ENCODE peak calls at places on chromosomes 1 and 21, in seven cellular contexts. R is GM23338; H is GM03348; O is HTR-8/SVneo; T is caudate nucleus; Q is activated naive CD4-positive, alpha-beta T cell treated with Interleukin-2 at 50 U/mL for 16 hours; X is upper lobe of right lung. Y is an unnamed sample.

GRCh38 chr1:30598571-30599114 is 124.7 kb downstream of the MATN1 start:
- DNase-seq in X (no peak), O (no peak), T (no peak), R (no peak), Q (no peak), H (no peak), Y (no peak)

GRCh38 chr1:39485046-39485803 is 6.2 kb upstream of the BMP8A start:
- DNase-seq in Q (no peak), R (no peak), O (no peak), X (no peak), H (no peak), T (no peak), Y (no peak)

GRCh38 chr1:218328769-218329168 is 16.4 kb upstream of the TGFB2 start:
- DNase-seq in H (no peak), X (no peak), T (no peak), O (no peak), R (no peak), Q (no peak), Y (no peak)

GRCh38 chr1:196193891-196194559 is 414.2 kb downstream of the KCNT2 start:
- DNase-seq in O (no peak), X (no peak), T (no peak), H (no peak), Q (no peak), R (no peak), Y (no peak)

GRCh38 chr1:228867951-228868730 is 132.9 kb downstream of the RHOU start:
- DNase-seq in T (no peak), Q (no peak), R (no peak), O (no peak), H (no peak), X (no peak), Y (peak; percentile 64)

GRCh38 chr1:113946668-113947387 is 17.7 kb downstream of the HIPK1 start:
- DNase-seq in O (no peak), T (no peak), X (no peak), R (no peak), H (no peak), Q (no peak), Y (no peak)

GRCh38 chr1:178143730-178144343 is 49.9 kb downstream of the RASAL2 start:
- DNase-seq in Q (no peak), H (no peak), T (no peak), O (no peak), R (no peak), X (no peak), Y (no peak)

GRCh38 chr1:182173791-182174190 is 112.3 kb upstream of the ZNF648 start:
- DNase-seq in Q (no peak), O (no peak), R (no peak), H (no peak), X (no peak), T (no peak), Y (no peak)

GRCh38 chr1:171372418-171373088 is 58.6 kb downstream of the FMO4 start:
- DNase-seq in Q (no peak), X (no peak), H (no peak), T (no peak), R (no peak), O (no peak), Y (no peak)

GRCh38 chr1:25695991-25696330 is 79.4 kb downstream of the MAN1C1 start:
- DNase-seq in Q (no peak), R (no peak), T (no peak), H (peak; percentile 87), X (no peak), O (peak; percentile 83), Y (no peak)

GRCh38 chr1:102834688-102835320 is 273.5 kb downstream of the COL11A1 start:
- DNase-seq in X (no peak), R (no peak), O (no peak), T (no peak), Q (no peak), H (peak; percentile 6), Y (no peak)

GRCh38 chr1:47927165-47927564 is 70.0 kb downstream of the TRABD2B start:
- DNase-seq in T (no peak), R (no peak), X (no peak), O (no peak), H (no peak), Q (no peak), Y (no peak)

GRCh38 chr1:228396770-228397453 is 9.7 kb downstream of the TRIM11 start:
- DNase-seq in R (no peak), O (no peak), T (no peak), Q (no peak), X (peak; percentile 55), H (no peak), Y (no peak)

GRCh38 chr1:198641506-198641905 is 2.7 kb downstream of the PTPRC start:
- DNase-seq in T (no peak), Q (no peak), X (no peak), R (no peak), H (no peak), O (peak; percentile 9), Y (no peak)

GRCh38 chr1:221392453-221392852 is 349.4 kb downstream of the DUSP10 start:
- DNase-seq in O (no peak), X (no peak), H (peak; percentile 75), R (no peak), T (no peak), Q (no peak), Y (no peak)

GRCh38 chr1:43847290-43847689 is 86.3 kb upstream of the ARTN start:
- DNase-seq in T (no peak), R (no peak), H (no peak), O (no peak), Q (no peak), X (no peak), Y (no peak)

GRCh38 chr1:183932412-183932811 is 105.1 kb downstream of the COLGALT2 start:
- DNase-seq in X (peak; percentile 65), R (no peak), H (peak; percentile 86), O (no peak), T (no peak), Q (no peak), Y (no peak)

GRCh38 chr1:76668046-76668445 is 199.2 kb upstream of the ST6GALNAC5 start:
- DNase-seq in R (no peak), O (no peak), T (no peak), X (no peak), Q (no peak), H (no peak), Y (no peak)

GRCh38 chr1:210822897-210823296 is 311.1 kb downstream of the KCNH1 start:
- DNase-seq in T (no peak), H (no peak), O (no peak), X (no peak), Q (no peak), R (no peak), Y (no peak)

GRCh38 chr1:64515427-64515826 is 45.5 kb downstream of the CACHD1 start:
- DNase-seq in T (no peak), Q (no peak), O (no peak), X (no peak), H (peak; percentile 54), R (no peak), Y (no peak)

GRCh38 chr21:45590246-45590725 is 48.0 kb upstream of the SLC19A1 start:
- DNase-seq in Q (peak; percentile 65), O (peak; percentile 56), R (peak; percentile 83), T (no peak), H (peak; percentile 84), X (peak; percentile 88), Y (no peak)

GRCh38 chr1:95311006-95311405 is 77.0 kb downstream of the RWDD3 start:
- DNase-seq in H (no peak), O (no peak), T (no peak), Q (no peak), R (no peak), X (no peak), Y (no peak)

GRCh38 chr21:35932232-35932911 is 128.0 kb downstream of the SETD4 start:
- DNase-seq in T (no peak), X (no peak), H (peak; percentile 53), R (no peak), Q (no peak), O (peak; percentile 59), Y (peak; percentile 79)

GRCh38 chr1:45958317-45958716 is 154.9 kb downstream of the MAST2 start:
- DNase-seq in H (no peak), Q (no peak), R (no peak), X (no peak), O (no peak), T (no peak), Y (no peak)

GRCh38 chr21:26047279-26047967 is 123.1 kb downstream of the APP start:
- DNase-seq in H (no peak), X (no peak), R (no peak), T (no peak), O (no peak), Q (no peak), Y (no peak)

GRCh38 chr1:67755619-67756018 is 70.6 kb downstream of the GADD45A start:
- DNase-seq in X (no peak), R (no peak), H (no peak), T (no peak), O (no peak), Q (no peak), Y (no peak)

GRCh38 chr1:2272686-2273400 is 44.7 kb downstream of the SKI start:
- DNase-seq in R (no peak), X (no peak), T (no peak), O (no peak), H (no peak), Q (no peak), Y (no peak)

GRCh38 chr1:78286686-78287085 is 204.1 kb upstream of the PTGFR start:
- DNase-seq in H (no peak), X (no peak), Q (no peak), O (peak; percentile 6), T (no peak), R (no peak), Y (no peak)

GRCh38 chr1:20073247-20073646 is 3.3 kb downstream of the PLA2G5 start:
- DNase-seq in R (no peak), O (no peak), H (no peak), X (no peak), Q (no peak), T (no peak), Y (no peak)

GRCh38 chr1:160705176-160705745 is 6.4 kb downstream of the CD48 start:
- DNase-seq in X (no peak), T (no peak), Q (no peak), O (no peak), H (no peak), R (no peak), Y (no peak)

GRCh38 chr1:214476958-214477870 is 74.2 kb downstream of the PTPN14 start:
- DNase-seq in X (no peak), Q (no peak), O (no peak), H (peak; percentile 89), R (no peak), T (no peak), Y (peak; percentile 50)

GRCh38 chr1:9960705-9961562 is 17.7 kb downstream of the NMNAT1 start:
- DNase-seq in R (peak; percentile 80), T (no peak), Q (no peak), O (peak; percentile 53), H (no peak), X (no peak), Y (peak; percentile 13)

GRCh38 chr1:95023399-95024050 is 49.2 kb downstream of the ALG14 start:
- DNase-seq in H (peak; percentile 80), T (no peak), O (peak; percentile 41), X (no peak), R (no peak), Q (no peak), Y (no peak)

GRCh38 chr1:174021611-174022079 is 512 bp downstream of the RC3H1 start:
- DNase-seq in O (no peak), T (no peak), X (no peak), H (peak; percentile 64), R (peak; percentile 80), Q (peak; percentile 39), Y (peak; percentile 64)

GRCh38 chr1:117828206-117828605 is 101.2 kb downstream of the GDAP2 start:
- DNase-seq in R (no peak), T (no peak), H (peak; percentile 62), Q (no peak), O (no peak), X (no peak), Y (no peak)

Y was measured in SW480.